ENCODE peak calls at places on chromosome 1, in four cellular contexts. Q is activated CD8-positive, alpha-beta T cell treated with anti-CD3 and anti-CD28 coated beads for 36 hours; M is GM13976; Y is B cell. T is an unnamed sample.

GRCh38 chr1:89540406-89540970 is 15.9 kb downstream of the LRRC8B start:
- DNase-seq in Q (peak; percentile 33), M (no peak), Y (no peak), T (no peak)

GRCh38 chr1:65083263-65083896 is 64.6 kb upstream of the AK4 start:
- DNase-seq in Q (peak; percentile 14), M (no peak), Y (no peak), T (no peak)

GRCh38 chr1:232826318-232826717 is 21.1 kb downstream of the MAP10 start:
- DNase-seq in Q (no peak), M (no peak), Y (no peak), T (no peak)

GRCh38 chr1:208526726-208527125 is 282.5 kb upstream of the PLXNA2 start:
- DNase-seq in Q (no peak), M (no peak), Y (no peak), T (no peak)

GRCh38 chr1:33342041-33342723 is 21.3 kb upstream of the A3GALT2 start:
- DNase-seq in Q (no peak), M (no peak), Y (no peak), T (no peak)

GRCh38 chr1:173333581-173333980 is 126.5 kb upstream of the TNFSF4 start:
- DNase-seq in Q (peak; percentile 8), M (peak; percentile 22), Y (no peak), T (no peak)

GRCh38 chr1:56535949-56536348 is 43.4 kb downstream of the PLPP3 start:
- DNase-seq in Q (no peak), M (no peak), Y (no peak), T (no peak)

GRCh38 chr1:154448271-154448905 is 43.2 kb downstream of the IL6R start:
- DNase-seq in Q (no peak), M (no peak), Y (no peak), T (no peak)

GRCh38 chr1:230337266-230337665 is 88.9 kb downstream of the PGBD5 start:
- DNase-seq in Q (no peak), M (no peak), Y (no peak), T (no peak)

GRCh38 chr1:229027622-229028182 is 243.2 kb upstream of the RAB4A start:
- DNase-seq in Q (peak; percentile 41), M (no peak), Y (peak; percentile 17), T (no peak)

GRCh38 chr1:31617218-31617916 is at the start of gene HCRTR1:
- DNase-seq in Q (no peak), M (no peak), Y (no peak), T (no peak)

GRCh38 chr1:65470766-65471165 is 50.3 kb downstream of the LEPR start:
- DNase-seq in Q (no peak), M (no peak), Y (no peak), T (no peak)

GRCh38 chr1:153536618-153537375 is 1.0 kb upstream of the S100A6 start:
- DNase-seq in Q (no peak), M (no peak), Y (no peak), T (no peak)

GRCh38 chr1:162235261-162235780 is 141.3 kb downstream of the SPATA46 start:
- DNase-seq in Q (no peak), M (no peak), Y (no peak), T (no peak)

GRCh38 chr1:220391426-220391825 is 119.2 kb upstream of the RAB3GAP2 start:
- DNase-seq in Q (no peak), M (no peak), Y (no peak), T (no peak)

GRCh38 chr1:97364086-97364485 is 556.7 kb downstream of the DPYD start:
- DNase-seq in Q (no peak), M (no peak), Y (no peak), T (no peak)

GRCh38 chr1:197468581-197469175 is 200.6 kb downstream of the CRB1 start:
- DNase-seq in Q (no peak), M (no peak), Y (no peak), T (no peak)

GRCh38 chr1:47189844-47190562 is at the start of gene PDZK1IP1:
- DNase-seq in Q (no peak), M (no peak), Y (no peak), T (peak; percentile 10)

GRCh38 chr1:91697322-91698260 is 188.4 kb downstream of the TGFBR3 start:
- DNase-seq in Q (peak; percentile 75), M (peak; percentile 53), Y (no peak), T (peak; percentile 34)

GRCh38 chr1:38194486-38194885 is 147.9 kb upstream of the POU3F1 start:
- DNase-seq in Q (no peak), M (no peak), Y (no peak), T (no peak)

GRCh38 chr1:70385477-70385876 is 25.6 kb upstream of the CTH start:
- DNase-seq in Q (no peak), M (no peak), Y (no peak), T (no peak)

GRCh38 chr1:213457097-213457680 is 406.1 kb downstream of the RPS6KC1 start:
- DNase-seq in Q (no peak), M (no peak), Y (no peak), T (no peak)

GRCh38 chr1:184509105-184509504 is 122.3 kb downstream of the C1orf21 start:
- DNase-seq in Q (no peak), M (no peak), Y (no peak), T (no peak)

GRCh38 chr1:234755449-234755863 is 145.5 kb upstream of the IRF2BP2 start:
- DNase-seq in Q (no peak), M (no peak), Y (no peak), T (no peak)

GRCh38 chr1:45493116-45493697 is 2.2 kb upstream of the TESK2 start:
- DNase-seq in Q (peak; percentile 71), M (peak; percentile 61), Y (peak; percentile 75), T (peak; percentile 36)

GRCh38 chr1:5856246-5856815 is 135.9 kb downstream of the NPHP4 start:
- DNase-seq in Q (no peak), M (no peak), Y (no peak), T (no peak)

GRCh38 chr1:152186556-152187285 is 27.7 kb upstream of the RPTN start:
- DNase-seq in Q (no peak), M (no peak), Y (no peak), T (no peak)

GRCh38 chr1:163071381-163072255 is 2.5 kb downstream of the RGS4 start:
- DNase-seq in Q (peak; percentile 63), M (peak; percentile 27), Y (peak; percentile 3), T (no peak)

GRCh38 chr1:1918901-1919303 is at the start of gene TMEM52:
- DNase-seq in Q (no peak), M (no peak), Y (no peak), T (no peak)

GRCh38 chr1:227939791-227940771 is 7.7 kb downstream of the WNT9A start:
- DNase-seq in Q (no peak), M (no peak), Y (no peak), T (peak; percentile 10)

GRCh38 chr1:198201956-198202784 is 45.4 kb downstream of the NEK7 start:
- DNase-seq in Q (peak; percentile 78), M (peak; percentile 38), Y (no peak), T (no peak)

GRCh38 chr1:111880866-111881837 is 108.3 kb downstream of the KCND3 start:
- DNase-seq in Q (no peak), M (no peak), Y (no peak), T (no peak)

GRCh38 chr1:7387053-7387861 is 383.8 kb upstream of the VAMP3 start:
- DNase-seq in Q (no peak), M (no peak), Y (no peak), T (no peak)

GRCh38 chr1:170126691-170127090 is 19.1 kb upstream of the NTMT2 start:
- DNase-seq in Q (no peak), M (peak; percentile 46), Y (no peak), T (no peak)

GRCh38 chr1:22972760-22973159 is at the start of gene LACTBL1:
- DNase-seq in Q (no peak), M (no peak), Y (no peak), T (no peak)

GRCh38 chr1:219339466-219339865 is 165.8 kb downstream of the LYPLAL1 start:
- DNase-seq in Q (no peak), M (no peak), Y (no peak), T (no peak)

GRCh38 chr1:10916311-10916710 is 96.1 kb upstream of the TARDBP start:
- DNase-seq in Q (no peak), M (no peak), Y (no peak), T (no peak)

GRCh38 chr1:24683713-24684162 is 40.6 kb downstream of the SRRM1 start:
- DNase-seq in Q (no peak), M (no peak), Y (no peak), T (no peak)

GRCh38 chr1:157288511-157288910 is 150.3 kb upstream of the ETV3 start:
- DNase-seq in Q (no peak), M (no peak), Y (no peak), T (no peak)

DNA sequence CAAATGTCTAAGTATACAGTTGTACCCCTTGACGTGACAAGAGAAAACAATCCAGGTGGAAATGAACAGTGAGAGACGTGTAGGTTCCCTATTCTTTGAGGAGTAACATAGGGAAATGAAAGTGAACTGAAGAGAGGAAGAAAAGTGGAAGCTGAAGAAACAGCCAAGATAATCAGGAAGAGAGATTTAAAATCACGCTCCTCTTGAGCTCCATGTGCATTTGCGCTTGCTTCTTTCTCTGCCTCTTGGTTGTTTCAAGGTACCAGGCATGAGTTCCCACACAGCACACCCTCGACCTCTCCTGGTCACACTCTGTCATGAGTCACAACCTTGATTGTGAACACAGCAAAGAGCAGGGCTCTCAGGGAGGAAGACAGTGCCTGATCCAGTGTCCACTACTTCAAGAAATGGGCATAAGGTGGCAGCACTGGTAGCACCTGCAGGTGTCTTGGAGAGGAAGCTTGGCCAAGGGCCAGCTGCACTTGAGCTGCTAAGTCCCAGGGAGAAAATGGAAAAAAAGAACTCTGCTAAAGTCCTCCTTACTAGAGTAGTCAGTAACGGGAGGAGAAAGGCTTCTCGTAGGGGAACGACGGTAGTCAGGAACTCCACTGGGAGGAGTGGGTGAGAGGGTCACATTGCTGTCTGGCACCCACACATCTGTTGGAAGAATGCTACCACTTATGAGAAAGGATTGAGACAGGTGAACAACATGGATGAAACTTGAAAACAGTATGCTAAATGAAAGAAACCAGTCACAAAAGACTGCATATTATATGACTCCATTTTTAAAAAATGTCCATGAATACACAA is 18.3 kb upstream of the ARID1A start:
- DNase-seq in Q (peak; percentile 75), M (peak; percentile 71), Y (peak; percentile 64), T (peak; percentile 22)
- TF ChIP-seq CTCF in Q (peak; percentile 52), M (peak; percentile 56), Y (peak; percentile 45), T (peak; percentile 39)

GRCh38 chr1:165851034-165851658 is 23.7 kb downstream of the UCK2 start:
- DNase-seq in Q (peak; percentile 16), M (peak; percentile 52), Y (peak; percentile 17), T (no peak)
- TF ChIP-seq CTCF in Q (no peak), M (no peak), Y (no peak), T (no peak)

GRCh38 chr1:245079021-245079609 is 75.7 kb upstream of the KIF26B start:
- DNase-seq in Q (peak; percentile 14), M (no peak), Y (no peak), T (no peak)
- TF ChIP-seq CTCF in Q (peak; percentile 53), M (peak; percentile 29), Y (peak; percentile 59), T (peak; percentile 36)

GRCh38 chr1:29341936-29342335 is 105.6 kb downstream of the PTPRU start:
- DNase-seq in Q (no peak), M (no peak), Y (no peak), T (no peak)
- TF ChIP-seq CTCF in Q (no peak), M (no peak), Y (no peak), T (no peak)

GRCh38 chr1:54325705-54326461 is 80.3 kb downstream of the SSBP3 start:
- DNase-seq in Q (no peak), M (no peak), Y (no peak), T (no peak)

GRCh38 chr1:54326577-54327385 is 79.4 kb downstream of the SSBP3 start:
- DNase-seq in Q (no peak), M (no peak), Y (no peak), T (no peak)

GRCh38 chr1:54324031-54324654 is 82.1 kb downstream of the SSBP3 start:
- DNase-seq in Q (no peak), M (no peak), Y (no peak), T (no peak)

GRCh38 chr1:54324750-54325704 is 81.2 kb downstream of the SSBP3 start:
- DNase-seq in Q (no peak), M (no peak), Y (no peak), T (no peak)

GRCh38 chr1:54323324-54323739 is 82.9 kb downstream of the SSBP3 start:
- DNase-seq in Q (no peak), M (no peak), Y (no peak), T (no peak)
- TF ChIP-seq CTCF in Q (no peak), M (no peak), Y (no peak), T (no peak)